ENCODE peak calls at places on chromosomes 5 and 9, in seven cellular contexts. O is SK-N-SH, G is H1, Q is HCT116, V is GM12878, M is HepG2, J is K562. P is an unnamed sample.

GRCh38 chr5:131393498-131393968 is 129.7 kb downstream of the CDC42SE2 start:
- DNase-seq in O (no peak), V (no peak), J (no peak), G (no peak), M (no peak), Q (no peak), P (no peak)

GRCh38 chr5:135020111-135020895 is 13.7 kb downstream of the PITX1 start:
- DNase-seq in Q (no peak), G (no peak), O (peak; percentile 30), J (no peak), M (no peak), V (no peak), P (no peak)

GRCh38 chr9:77712533-77713130 is 64.5 kb upstream of the GNA14 start:
- DNase-seq in V (no peak), J (no peak), G (no peak), Q (no peak), O (no peak), M (peak; percentile 20), P (peak; percentile 19)

GRCh38 chr5:113606298-113607134 is 93.0 kb downstream of the YTHDC2 start:
- DNase-seq in M (peak; percentile 61), V (peak; percentile 7), J (peak; percentile 79), G (peak; percentile 73), Q (peak; percentile 38), O (peak; percentile 66), P (peak; percentile 69)

GRCh38 chr5:138784590-138784989 is 31.4 kb downstream of the CTNNA1 start:
- DNase-seq in O (no peak), Q (no peak), V (no peak), M (no peak), J (no peak), G (no peak), P (peak; percentile 20)

GRCh38 chr9:37935106-37935505 is 31.2 kb upstream of the SLC25A51 start:
- DNase-seq in J (no peak), V (no peak), Q (no peak), O (no peak), G (no peak), M (no peak), P (no peak)

GRCh38 chr5:26889810-26890209 is 148.6 kb downstream of the CDH9 start:
- DNase-seq in O (no peak), Q (no peak), M (no peak), V (no peak), G (no peak), J (no peak), P (no peak)

GRCh38 chr5:181243521-181244307 is at the start of gene RACK1:
- DNase-seq in Q (peak; percentile 81), O (peak; percentile 84), J (peak; percentile 94), G (peak; percentile 91), M (peak; percentile 87), V (peak; percentile 89), P (peak; percentile 75)

GRCh38 chr9:38685535-38685934 is 34.4 kb downstream of the FAM240B start:
- DNase-seq in G (no peak), O (no peak), Q (no peak), V (no peak), M (no peak), J (no peak), P (no peak)

GRCh38 chr9:83059417-83059816 is 3.5 kb downstream of the RASEF start:
- DNase-seq in J (no peak), O (no peak), G (no peak), M (no peak), Q (no peak), V (no peak), P (no peak)

GRCh38 chr9:134944351-134944802 is 26.7 kb upstream of the FCN1 start:
- DNase-seq in M (no peak), Q (no peak), V (no peak), O (no peak), G (no peak), J (no peak), P (no peak)

GRCh38 chr9:99778308-99778707 is 43.4 kb upstream of the NR4A3 start:
- DNase-seq in O (no peak), G (no peak), M (no peak), Q (peak; percentile 49), J (peak; percentile 7), V (no peak), P (no peak)

GRCh38 chr5:89233462-89233861 is 350.5 kb upstream of the MEF2C start:
- DNase-seq in J (no peak), O (no peak), G (no peak), Q (no peak), M (no peak), V (no peak), P (no peak)

GRCh38 chr5:173328896-173329369 is 719 bp upstream of the STC2 start:
- DNase-seq in V (no peak), M (peak; percentile 64), O (no peak), G (peak; percentile 78), Q (peak; percentile 54), J (no peak), P (peak; percentile 48)

GRCh38 chr5:76401801-76402250 is 1.3 kb upstream of the IQGAP2 start:
- DNase-seq in O (no peak), M (no peak), Q (no peak), J (no peak), V (peak; percentile 28), G (no peak), P (no peak)

GRCh38 chr5:76403963-76404693 is 1.0 kb downstream of the IQGAP2 start:
- DNase-seq in Q (no peak), V (peak; percentile 60), G (peak; percentile 55), M (peak; percentile 96), O (no peak), J (peak; percentile 67), P (no peak)

GRCh38 chr5:76402251-76402879 is 720 bp upstream of the IQGAP2 start:
- DNase-seq in Q (no peak), G (no peak), V (peak; percentile 85), O (peak; percentile 64), M (peak; percentile 58), J (peak; percentile 94), P (no peak)

GRCh38 chr5:76403713-76403962 is 553 bp downstream of the IQGAP2 start:
- DNase-seq in O (peak; percentile 68), Q (no peak), M (no peak), J (no peak), V (no peak), G (peak; percentile 87), P (no peak)

GRCh38 chr5:76402880-76403712 is at the start of gene IQGAP2:
- DNase-seq in Q (peak; percentile 37), M (peak; percentile 50), O (peak; percentile 96), J (peak; percentile 90), G (peak; percentile 88), V (no peak), P (peak; percentile 88)
- TF ChIP-seq JUND in Q (no peak), M (no peak), O (no peak), J (peak; percentile 54), G (peak; percentile 37), V (no peak), P (no peak)

GRCh38 chr9:76292658-76293057 is 101.6 kb downstream of the RFK start:
- DNase-seq in J (no peak), G (no peak), Q (no peak), M (no peak), O (no peak), V (no peak), P (no peak)

GRCh38 chr9:76294301-76294700 is 99.9 kb downstream of the RFK start:
- DNase-seq in G (no peak), V (no peak), Q (no peak), M (no peak), O (no peak), J (no peak), P (no peak)

GRCh38 chr9:76296561-76297276 is 97.5 kb downstream of the RFK start:
- DNase-seq in Q (no peak), J (no peak), O (no peak), M (no peak), G (no peak), V (no peak), P (no peak)

GRCh38 chr9:76290555-76290954 is 103.7 kb downstream of the RFK start:
- DNase-seq in Q (no peak), O (no peak), V (no peak), J (no peak), G (no peak), M (peak; percentile 34), P (no peak)

GRCh38 chr9:76292246-76292645 is 102.0 kb downstream of the RFK start:
- DNase-seq in V (no peak), G (no peak), O (no peak), M (no peak), J (no peak), Q (no peak), P (no peak)
- TF ChIP-seq JUND in V (no peak), G (no peak), O (no peak), M (no peak), J (no peak), Q (no peak), P (no peak)

GRCh38 chr9:87249029-87249428 is 248.6 kb upstream of the DAPK1 start:
- DNase-seq in Q (no peak), G (no peak), O (no peak), M (no peak), V (no peak), J (no peak), P (no peak)
- TF ChIP-seq JUND in Q (no peak), G (no peak), O (no peak), M (no peak), V (no peak), J (no peak), P (no peak)

GRCh38 chr5:116577064-116577788 is 2.6 kb upstream of the SEMA6A start:
- DNase-seq in O (no peak), G (no peak), M (no peak), Q (no peak), V (peak; percentile 92), J (no peak), P (no peak)

GRCh38 chr5:116573617-116574431 is 799 bp downstream of the SEMA6A start:
- DNase-seq in J (no peak), G (no peak), O (peak; percentile 69), M (no peak), Q (no peak), V (no peak), P (peak; percentile 31)

GRCh38 chr5:116574682-116575634 is at the start of gene SEMA6A:
- DNase-seq in M (peak; percentile 61), V (peak; percentile 81), O (peak; percentile 90), G (peak; percentile 98), Q (peak; percentile 95), J (peak; percentile 6), P (peak; percentile 97)

GRCh38 chr5:116575635-116576042 is 1.0 kb upstream of the SEMA6A start:
- DNase-seq in Q (no peak), O (no peak), M (no peak), V (no peak), J (no peak), G (peak; percentile 73), P (peak; percentile 9)

DNA sequence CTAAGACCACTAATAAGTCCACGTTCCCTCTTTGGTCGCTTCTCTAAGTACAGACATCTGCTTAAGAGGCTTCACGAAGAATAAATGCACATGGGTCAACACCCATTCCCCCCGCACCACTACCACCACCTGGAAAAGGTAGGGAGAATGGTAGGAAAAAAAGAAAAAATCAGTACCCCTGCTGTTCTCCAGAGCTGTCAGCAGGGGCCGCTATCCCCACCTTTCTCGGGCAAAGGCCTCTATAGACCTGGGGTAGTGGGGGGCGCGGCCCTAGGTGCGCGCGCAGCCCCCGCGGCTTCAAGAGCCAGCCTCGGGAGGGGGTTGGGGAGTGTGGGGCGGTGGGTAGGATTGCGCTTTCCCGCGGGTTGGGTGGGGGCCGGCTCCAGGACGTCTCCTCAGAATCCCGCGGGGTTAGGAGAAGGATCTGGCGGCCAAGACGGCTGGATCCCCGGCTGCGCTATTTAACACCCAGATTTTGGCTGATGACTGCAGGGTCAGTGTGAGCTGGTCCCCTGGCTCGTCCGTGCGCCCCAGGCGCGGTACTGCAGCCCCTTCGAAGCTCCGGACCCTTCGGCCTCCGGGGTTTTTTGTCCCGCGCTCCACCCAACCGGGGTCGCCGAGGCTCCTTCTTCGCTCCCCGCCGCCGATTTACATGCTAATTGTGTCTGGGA is 1.6 kb upstream of the SEMA6A start:
- DNase-seq in G (peak; percentile 91), J (peak; percentile 48), V (no peak), M (peak; percentile 24), Q (peak; percentile 72), O (peak; percentile 94), P (peak; percentile 75)
- TF ChIP-seq JUND in G (no peak), J (no peak), V (no peak), M (no peak), Q (no peak), O (no peak), P (no peak)

P was measured in T47D.